ENCODE peak calls at places on chromosomes 1 and 21, in five cellular contexts. H is lower lobe of right lung, I is heart right ventricle, G is left lung, B is tibial nerve. D is an unnamed sample.

GRCh38 chr1:156476501-156477298 is 23.9 kb downstream of the MEF2D start:
- DNase-seq in I (peak; percentile 44), H (no peak), B (no peak), G (no peak), D (no peak)

GRCh38 chr1:220732621-220733020 is 15.5 kb upstream of the MTARC2 start:
- DNase-seq in G (no peak), H (no peak), I (no peak), B (no peak), D (no peak)

GRCh38 chr1:159065106-159065505 is 11.5 kb downstream of the AIM2 start:
- DNase-seq in H (no peak), B (no peak), I (no peak), G (no peak), D (no peak)

GRCh38 chr1:57424231-57425027 is 569 bp upstream of the DAB1 start:
- DNase-seq in B (no peak), I (peak; percentile 53), G (peak; percentile 66), H (no peak), D (no peak)

GRCh38 chr1:182611787-182612186 is 7.6 kb upstream of the RGS16 start:
- DNase-seq in G (no peak), H (no peak), B (no peak), I (no peak), D (no peak)

GRCh38 chr1:22283596-22283995 is 140.7 kb upstream of the WNT4 start:
- DNase-seq in H (no peak), I (no peak), G (no peak), B (no peak), D (no peak)

GRCh38 chr1:20609541-20609940 is 20.6 kb downstream of the CDA start:
- DNase-seq in B (no peak), G (no peak), H (no peak), I (no peak), D (no peak)

GRCh38 chr1:51372561-51372960 is 42.2 kb upstream of the TTC39A start:
- DNase-seq in G (no peak), H (no peak), B (no peak), I (no peak), D (no peak)

GRCh38 chr1:233945573-233945972 is 41.1 kb downstream of the SLC35F3 start:
- DNase-seq in H (no peak), G (no peak), B (no peak), I (no peak), D (no peak)

GRCh38 chr21:44846201-44846484 is 27.3 kb downstream of the PTTG1IP start:
- DNase-seq in H (no peak), G (no peak), I (no peak), B (no peak), D (no peak)

GRCh38 chr21:44846485-44847260 is 26.8 kb downstream of the PTTG1IP start:
- DNase-seq in B (peak; percentile 68), I (no peak), G (peak; percentile 83), H (peak; percentile 79), D (no peak)

GRCh38 chr21:44844256-44844655 is 26.4 kb upstream of the SUMO3 start:
- DNase-seq in H (no peak), G (no peak), I (no peak), B (no peak), D (no peak)

GRCh38 chr21:44847261-44848056 is 26.0 kb downstream of the PTTG1IP start:
- DNase-seq in I (no peak), B (no peak), H (no peak), G (no peak), D (no peak)

GRCh38 chr21:44845418-44846200 is 27.7 kb upstream of the SUMO3 start:
- DNase-seq in H (peak; percentile 80), G (peak; percentile 92), B (peak; percentile 30), I (peak; percentile 81), D (peak; percentile 94)
- H3K4me3 ChIP-seq in H (peak overlapping the region; percentile 49), G (peak overlapping the region; percentile 31), B (peak overlapping the region; percentile 31), I (peak overlapping the region; percentile 48), D (peak overlapping the region; percentile 25)

GRCh38 chr1:167824163-167824794 is 89.7 kb downstream of the ADCY10 start:
- DNase-seq in I (no peak), G (no peak), B (no peak), H (no peak), D (no peak)

GRCh38 chr1:167821969-167822685 is 91.8 kb downstream of the ADCY10 start:
- DNase-seq in B (no peak), G (no peak), I (no peak), H (no peak), D (no peak)

GRCh38 chr1:167829868-167830267 is 84.1 kb downstream of the ADCY10 start:
- DNase-seq in G (no peak), I (no peak), B (no peak), H (no peak), D (no peak)

GRCh38 chr1:167825419-167826079 is 88.4 kb downstream of the ADCY10 start:
- DNase-seq in I (no peak), G (no peak), B (no peak), H (no peak), D (no peak)

GRCh38 chr1:167826127-167826526 is 87.8 kb downstream of the ADCY10 start:
- DNase-seq in H (no peak), G (no peak), B (no peak), I (no peak), D (no peak)
- H3K4me1 ChIP-seq in H (no peaks in the 10 kb centered on the region), G (no peaks in the 10 kb centered on the region), B (no peaks in the 10 kb centered on the region), I (no peaks in the 10 kb centered on the region), D (peaks cover 14% of the 10 kb centered on the region)

GRCh38 chr1:153507926-153508583 is 27.7 kb downstream of the S100A6 start:
- DNase-seq in H (no peak), B (no peak), I (no peak), G (no peak), D (no peak)
- H3K4me3 ChIP-seq in H (no peak overlapping the region), B (no peak overlapping the region), I (no peak overlapping the region), G (no peak overlapping the region), D (no peak overlapping the region)

GRCh38 chr21:28072601-28073000 is 920.1 kb downstream of the LTN1 start:
- DNase-seq in G (no peak), B (no peak), I (no peak), H (no peak), D (no peak)

GRCh38 chr21:28068455-28069358 is 924.0 kb downstream of the LTN1 start:
- DNase-seq in B (no peak), I (no peak), H (no peak), G (no peak), D (no peak)

GRCh38 chr21:28078126-28078525 is 914.6 kb downstream of the LTN1 start:
- DNase-seq in G (no peak), B (no peak), I (no peak), H (no peak), D (no peak)

GRCh38 chr21:28069446-28069845 is 923.2 kb downstream of the LTN1 start:
- DNase-seq in H (no peak), G (no peak), I (no peak), B (no peak), D (no peak)

GRCh38 chr21:28074676-28075075 is 918.0 kb downstream of the LTN1 start:
- DNase-seq in H (no peak), G (no peak), B (no peak), I (no peak), D (no peak)
- H3K4me1 ChIP-seq in H (no peaks in the 10 kb centered on the region), G (no peaks in the 10 kb centered on the region), B (peaks cover 2% of the 10 kb centered on the region), I (peaks cover under 1% of the 10 kb centered on the region), D (no peaks in the 10 kb centered on the region)

DNA sequence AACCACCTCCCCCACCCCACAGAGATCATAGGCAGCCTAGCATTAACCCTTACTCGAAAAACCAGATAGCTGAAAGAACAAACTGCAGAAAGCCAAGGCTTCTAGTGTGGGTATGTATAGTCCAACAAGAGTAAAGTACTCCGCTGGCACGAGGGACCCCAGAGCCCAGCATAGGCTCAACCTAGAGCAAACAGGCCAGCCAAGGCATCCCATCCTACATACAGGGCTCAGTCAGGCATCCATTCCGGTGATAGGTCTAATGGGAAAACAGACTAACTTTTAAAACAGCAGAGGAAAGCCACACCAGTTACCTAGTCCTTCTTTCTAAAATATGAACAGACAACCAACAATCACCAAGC is 17.8 kb downstream of the DIPK1A start:
- DNase-seq in H (no peak), I (no peak), B (no peak), G (no peak), D (no peak)
- H3K4me3 ChIP-seq in H (no peak overlapping the region), I (no peak overlapping the region), B (no peak overlapping the region), G (no peak overlapping the region), D (no peak overlapping the region)

GRCh38 chr1:248825573-248825908 is 174 bp downstream of the SH3BP5L start:
- DNase-seq in G (no peak), I (no peak), B (no peak), H (no peak), D (no peak)
- H3K4me1 ChIP-seq in G (peaks cover 63% of the 10 kb centered on the region), I (peaks cover 57% of the 10 kb centered on the region), B (peaks cover 41% of the 10 kb centered on the region), H (peaks cover 50% of the 10 kb centered on the region), D (peaks cover 5% of the 10 kb centered on the region)

DNA sequence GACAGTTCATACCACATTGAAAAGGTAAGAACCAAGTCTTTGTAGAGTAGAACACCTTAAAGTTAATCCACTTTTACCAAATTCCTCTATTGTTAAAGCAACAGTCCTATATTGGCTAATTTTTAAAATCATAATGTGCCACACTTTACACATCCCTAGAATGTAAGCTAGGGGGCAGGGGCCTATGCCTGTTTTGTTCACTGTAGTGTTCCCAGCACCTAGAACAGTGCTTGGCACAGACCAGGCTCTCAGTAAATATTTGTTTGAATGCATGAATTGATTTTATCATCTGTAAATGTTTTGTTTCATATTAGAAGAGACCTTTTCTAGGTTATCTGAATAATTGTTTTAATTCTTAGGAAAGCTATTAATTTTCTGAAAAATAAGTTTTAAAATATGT is 9.1 kb downstream of the SMAP2 start:
- DNase-seq in I (no peak), G (no peak), H (no peak), B (no peak), D (no peak)
- H3K4me3 ChIP-seq in I (no peak overlapping the region), G (no peak overlapping the region), H (no peak overlapping the region), B (peak overlapping the region; percentile 25), D (no peak overlapping the region)

GRCh38 chr1:150576367-150576711 is 3.1 kb downstream of the MCL1 start:
- DNase-seq in B (no peak), G (no peak), H (no peak), I (no peak), D (no peak)
- H3K4me1 ChIP-seq in B (peaks cover 46% of the 10 kb centered on the region), G (peaks cover 61% of the 10 kb centered on the region), H (peaks cover 56% of the 10 kb centered on the region), I (peaks cover 57% of the 10 kb centered on the region), D (peaks cover 22% of the 10 kb centered on the region)

DNA sequence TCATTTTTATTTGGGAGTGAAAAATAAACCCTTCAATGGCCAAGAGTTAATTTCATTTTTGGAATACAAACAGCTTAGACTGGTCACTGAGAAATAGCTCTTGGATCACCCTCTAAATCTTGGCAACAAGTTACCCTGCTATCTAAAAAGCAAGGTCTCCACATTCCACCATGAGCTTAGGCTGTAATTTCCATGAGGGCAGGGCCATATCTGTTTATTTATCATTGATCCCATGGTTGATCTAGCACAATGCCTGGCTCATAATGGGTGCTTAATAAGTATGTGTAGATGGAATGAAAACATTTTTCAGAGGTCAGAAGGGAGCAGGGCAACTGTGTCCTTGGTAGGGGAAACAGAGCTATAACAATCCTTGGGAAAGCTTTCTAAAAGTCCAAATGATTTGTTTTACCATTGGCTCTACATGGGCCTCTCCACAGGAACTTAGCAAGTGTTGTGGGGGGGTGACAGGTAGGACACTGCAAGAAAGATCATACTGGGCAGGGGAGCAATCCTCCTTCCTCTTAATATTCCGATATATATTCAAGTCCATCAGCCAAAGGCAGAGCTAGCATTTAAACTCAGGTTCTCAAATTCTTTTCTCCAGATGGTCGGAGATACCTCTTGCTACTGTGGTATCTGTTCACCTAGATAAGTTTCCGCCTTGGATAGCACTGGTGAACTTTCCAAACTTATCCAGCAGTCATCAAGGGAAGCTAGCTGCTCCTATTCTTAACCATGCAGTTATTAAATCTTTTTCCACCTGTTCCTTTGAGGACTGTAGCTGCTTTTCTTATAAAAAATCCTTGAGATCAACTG is 53.1 kb upstream of the PTCH2 start:
- DNase-seq in G (no peak), H (no peak), I (no peak), B (no peak), D (no peak)
- H3K4me3 ChIP-seq in G (no peak overlapping the region), H (no peak overlapping the region), I (no peak overlapping the region), B (no peak overlapping the region), D (no peak overlapping the region)

D was measured in HAP-1.